ENCODE peak calls at places on chromosomes 2 and 18, in four cellular contexts. U, E, V and C are unnamed samples.

GRCh38 chr18:70920840-70921374 is 632.1 kb downstream of the SOCS6 start:
- DNase-seq in U (no peak), E (no peak), V (no peak), C (no peak)

GRCh38 chr18:926946-927345 is 22.3 kb downstream of the ADCYAP1 start:
- DNase-seq in U (no peak), E (no peak), V (no peak), C (no peak)

GRCh38 chr2:19187323-19188020 is 171.0 kb downstream of the OSR1 start:
- DNase-seq in U (no peak), E (peak; percentile 23), V (peak; percentile 74), C (no peak)

GRCh38 chr2:37005118-37005868 is 39.0 kb upstream of the STRN start:
- DNase-seq in U (no peak), E (no peak), V (peak; percentile 60), C (peak; percentile 43)

GRCh38 chr2:184875911-184876310 is 277.6 kb downstream of the ZNF804A start:
- DNase-seq in U (no peak), E (no peak), V (no peak), C (no peak)

GRCh38 chr2:203413796-203414195 is 85.6 kb downstream of the ABI2 start:
- DNase-seq in U (no peak), E (no peak), V (no peak), C (no peak)

GRCh38 chr18:23964282-23965238 is 50.0 kb upstream of the TTC39C start:
- DNase-seq in U (no peak), E (no peak), V (peak; percentile 72), C (no peak)

GRCh38 chr2:54008439-54008838 is 37.6 kb upstream of the PSME4 start:
- DNase-seq in U (no peak), E (no peak), V (no peak), C (no peak)

GRCh38 chr2:68853035-68853434 is 18.2 kb downstream of the BMP10 start:
- DNase-seq in U (no peak), E (no peak), V (no peak), C (no peak)